ENCODE peak calls at places on chromosome 7, in nine cellular contexts. One of them, this sample, is unnamed.

GRCh38 chr7:46616636-46617035 is 695.6 kb upstream of the IGFBP3 start:
- DNase-seq in H54: no peak
- DNase-seq in NCI-H2081: no peak
- DNase-seq in NCI-H1105: no peak
- DNase-seq in iPS-NIHi11: no peak
- DNase-seq in stimulated activated CD4-positive, alpha-beta T cell treated with anti-CD3 and anti-CD28 coated beads, Interleukin-1b, Interleukin-23, amount 100 ng/mL, for 4 hours: no peak
- DNase-seq in HEK293T: no peak
- DNase-seq in sciatic nerve: no peak
- DNase-seq in frontal cortex: no peak
- DNase-seq in this sample: no peak

GRCh38 chr7:41323811-41324210 is 379.1 kb downstream of the INHBA start:
- DNase-seq in H54: no peak
- DNase-seq in NCI-H2081: no peak
- DNase-seq in NCI-H1105: no peak
- DNase-seq in iPS-NIHi11: no peak
- DNase-seq in stimulated activated CD4-positive, alpha-beta T cell treated with anti-CD3 and anti-CD28 coated beads, Interleukin-1b, Interleukin-23, amount 100 ng/mL, for 4 hours: no peak
- DNase-seq in HEK293T: no peak
- DNase-seq in sciatic nerve: no peak
- DNase-seq in frontal cortex: no peak
- DNase-seq in this sample: no peak

GRCh38 chr7:108611268-108611667 is 41.6 kb downstream of the DNAJB9 start:
- DNase-seq in H54: no peak
- DNase-seq in NCI-H2081: no peak
- DNase-seq in NCI-H1105: no peak
- DNase-seq in iPS-NIHi11: no peak
- DNase-seq in stimulated activated CD4-positive, alpha-beta T cell treated with anti-CD3 and anti-CD28 coated beads, Interleukin-1b, Interleukin-23, amount 100 ng/mL, for 4 hours: no peak
- DNase-seq in HEK293T: no peak
- DNase-seq in sciatic nerve: no peak
- DNase-seq in frontal cortex: no peak
- DNase-seq in this sample: no peak

GRCh38 chr7:20786049-20786412 is 655 bp downstream of the SP8 start:
- DNase-seq in H54: no peak
- DNase-seq in NCI-H2081: no peak
- DNase-seq in NCI-H1105: no peak
- DNase-seq in iPS-NIHi11: no peak
- DNase-seq in stimulated activated CD4-positive, alpha-beta T cell treated with anti-CD3 and anti-CD28 coated beads, Interleukin-1b, Interleukin-23, amount 100 ng/mL, for 4 hours: no peak
- DNase-seq in HEK293T: no peak
- DNase-seq in sciatic nerve: no peak
- DNase-seq in frontal cortex: no peak
- DNase-seq in this sample: no peak

GRCh38 chr7:39888171-39888853 is 61.7 kb upstream of the CDK13 start:
- DNase-seq in H54: no peak
- DNase-seq in NCI-H2081: no peak
- DNase-seq in NCI-H1105: no peak
- DNase-seq in iPS-NIHi11: no peak
- DNase-seq in stimulated activated CD4-positive, alpha-beta T cell treated with anti-CD3 and anti-CD28 coated beads, Interleukin-1b, Interleukin-23, amount 100 ng/mL, for 4 hours: no peak
- DNase-seq in HEK293T: no peak
- DNase-seq in sciatic nerve: no peak
- DNase-seq in frontal cortex: no peak
- DNase-seq in this sample: no peak

GRCh38 chr7:80584778-80585177 is 53.7 kb upstream of the CD36 start:
- DNase-seq in H54: no peak
- DNase-seq in NCI-H2081: no peak
- DNase-seq in NCI-H1105: no peak
- DNase-seq in iPS-NIHi11: peak; percentile 12
- DNase-seq in stimulated activated CD4-positive, alpha-beta T cell treated with anti-CD3 and anti-CD28 coated beads, Interleukin-1b, Interleukin-23, amount 100 ng/mL, for 4 hours: no peak
- DNase-seq in HEK293T: no peak
- DNase-seq in sciatic nerve: no peak
- DNase-seq in frontal cortex: no peak
- DNase-seq in this sample: no peak

GRCh38 chr7:12861070-12861469 is 173.6 kb downstream of the ARL4A start:
- DNase-seq in H54: no peak
- DNase-seq in NCI-H2081: peak; percentile 60
- DNase-seq in NCI-H1105: no peak
- DNase-seq in iPS-NIHi11: no peak
- DNase-seq in stimulated activated CD4-positive, alpha-beta T cell treated with anti-CD3 and anti-CD28 coated beads, Interleukin-1b, Interleukin-23, amount 100 ng/mL, for 4 hours: no peak
- DNase-seq in HEK293T: no peak
- DNase-seq in sciatic nerve: no peak
- DNase-seq in frontal cortex: no peak
- DNase-seq in this sample: no peak

GRCh38 chr7:21960922-21961321 is 15.2 kb upstream of the CDCA7L start:
- DNase-seq in H54: peak; percentile 71
- DNase-seq in NCI-H2081: no peak
- DNase-seq in NCI-H1105: no peak
- DNase-seq in iPS-NIHi11: no peak
- DNase-seq in stimulated activated CD4-positive, alpha-beta T cell treated with anti-CD3 and anti-CD28 coated beads, Interleukin-1b, Interleukin-23, amount 100 ng/mL, for 4 hours: no peak
- DNase-seq in HEK293T: no peak
- DNase-seq in sciatic nerve: no peak
- DNase-seq in frontal cortex: no peak
- DNase-seq in this sample: no peak

GRCh38 chr7:128671992-128672391 is at the start of gene GARIN1A:
- DNase-seq in H54: no peak
- DNase-seq in NCI-H2081: no peak
- DNase-seq in NCI-H1105: no peak
- DNase-seq in iPS-NIHi11: no peak
- DNase-seq in stimulated activated CD4-positive, alpha-beta T cell treated with anti-CD3 and anti-CD28 coated beads, Interleukin-1b, Interleukin-23, amount 100 ng/mL, for 4 hours: no peak
- DNase-seq in HEK293T: no peak
- DNase-seq in sciatic nerve: no peak
- DNase-seq in frontal cortex: no peak
- DNase-seq in this sample: no peak

GRCh38 chr7:63998549-63998948 is at the start of gene ZNF722:
- DNase-seq in H54: no peak
- DNase-seq in NCI-H2081: no peak
- DNase-seq in NCI-H1105: no peak
- DNase-seq in iPS-NIHi11: no peak
- DNase-seq in stimulated activated CD4-positive, alpha-beta T cell treated with anti-CD3 and anti-CD28 coated beads, Interleukin-1b, Interleukin-23, amount 100 ng/mL, for 4 hours: no peak
- DNase-seq in HEK293T: no peak
- DNase-seq in sciatic nerve: no peak
- DNase-seq in frontal cortex: no peak
- DNase-seq in this sample: no peak

GRCh38 chr7:137985253-137985896 is 16.5 kb downstream of the CREB3L2 start:
- DNase-seq in H54: no peak
- DNase-seq in NCI-H2081: no peak
- DNase-seq in NCI-H1105: no peak
- DNase-seq in iPS-NIHi11: no peak
- DNase-seq in stimulated activated CD4-positive, alpha-beta T cell treated with anti-CD3 and anti-CD28 coated beads, Interleukin-1b, Interleukin-23, amount 100 ng/mL, for 4 hours: no peak
- DNase-seq in HEK293T: no peak
- DNase-seq in sciatic nerve: no peak
- DNase-seq in frontal cortex: no peak
- DNase-seq in this sample: peak; percentile 51

GRCh38 chr7:391411-391951 is 101.5 kb downstream of the FOXL3 start:
- DNase-seq in H54: no peak
- DNase-seq in NCI-H2081: no peak
- DNase-seq in NCI-H1105: no peak
- DNase-seq in iPS-NIHi11: peak; percentile 49
- DNase-seq in stimulated activated CD4-positive, alpha-beta T cell treated with anti-CD3 and anti-CD28 coated beads, Interleukin-1b, Interleukin-23, amount 100 ng/mL, for 4 hours: no peak
- DNase-seq in HEK293T: no peak
- DNase-seq in sciatic nerve: no peak
- DNase-seq in frontal cortex: no peak
- DNase-seq in this sample: no peak